ENCODE peak calls at places on chromosomes 16 and 17, in five cellular contexts. W, I, E, M and T are unnamed samples.

GRCh38 chr17:13792314-13792713 is 190.6 kb upstream of the HS3ST3A1 start:
- DNase-seq in W (no peak), I (peak; percentile 34), E (no peak), M (no peak), T (no peak)

GRCh38 chr17:51540151-51540550 is 279.8 kb downstream of the UTP18 start:
- DNase-seq in W (no peak), I (no peak), E (no peak), M (no peak), T (peak; percentile 15)

GRCh38 chr17:27848941-27849340 is 44.2 kb downstream of the LYRM9 start:
- DNase-seq in W (no peak), I (no peak), E (no peak), M (no peak), T (no peak)

GRCh38 chr16:81071816-81072215 is 5.2 kb downstream of the C16orf46 start:
- DNase-seq in W (no peak), I (peak; percentile 12), E (peak; percentile 65), M (no peak), T (peak; percentile 63)

GRCh38 chr17:4509402-4509801 is 10.7 kb downstream of the SPNS2 start:
- DNase-seq in W (peak; percentile 4), I (no peak), E (no peak), M (no peak), T (no peak)

GRCh38 chr17:32870969-32871368 is 6.0 kb downstream of the MYO1D start:
- DNase-seq in W (no peak), I (no peak), E (no peak), M (no peak), T (no peak)

GRCh38 chr16:69176033-69176780 is 10.8 kb upstream of the SNTB2 start:
- DNase-seq in W (no peak), I (peak; percentile 79), E (no peak), M (no peak), T (no peak)

GRCh38 chr17:77645441-77646430 is 312.8 kb upstream of the TNRC6C start:
- DNase-seq in W (no peak), I (no peak), E (no peak), M (no peak), T (no peak)

GRCh38 chr16:27867122-27868110 is 196.1 kb downstream of the GSG1L start:
- DNase-seq in W (no peak), I (peak; percentile 51), E (peak; percentile 99), M (peak; percentile 92), T (peak; percentile 78)

GRCh38 chr16:70573451-70574121 is 50.0 kb downstream of the SF3B3 start:
- DNase-seq in W (no peak), I (peak; percentile 97), E (no peak), M (no peak), T (peak; percentile 35)

DNA sequence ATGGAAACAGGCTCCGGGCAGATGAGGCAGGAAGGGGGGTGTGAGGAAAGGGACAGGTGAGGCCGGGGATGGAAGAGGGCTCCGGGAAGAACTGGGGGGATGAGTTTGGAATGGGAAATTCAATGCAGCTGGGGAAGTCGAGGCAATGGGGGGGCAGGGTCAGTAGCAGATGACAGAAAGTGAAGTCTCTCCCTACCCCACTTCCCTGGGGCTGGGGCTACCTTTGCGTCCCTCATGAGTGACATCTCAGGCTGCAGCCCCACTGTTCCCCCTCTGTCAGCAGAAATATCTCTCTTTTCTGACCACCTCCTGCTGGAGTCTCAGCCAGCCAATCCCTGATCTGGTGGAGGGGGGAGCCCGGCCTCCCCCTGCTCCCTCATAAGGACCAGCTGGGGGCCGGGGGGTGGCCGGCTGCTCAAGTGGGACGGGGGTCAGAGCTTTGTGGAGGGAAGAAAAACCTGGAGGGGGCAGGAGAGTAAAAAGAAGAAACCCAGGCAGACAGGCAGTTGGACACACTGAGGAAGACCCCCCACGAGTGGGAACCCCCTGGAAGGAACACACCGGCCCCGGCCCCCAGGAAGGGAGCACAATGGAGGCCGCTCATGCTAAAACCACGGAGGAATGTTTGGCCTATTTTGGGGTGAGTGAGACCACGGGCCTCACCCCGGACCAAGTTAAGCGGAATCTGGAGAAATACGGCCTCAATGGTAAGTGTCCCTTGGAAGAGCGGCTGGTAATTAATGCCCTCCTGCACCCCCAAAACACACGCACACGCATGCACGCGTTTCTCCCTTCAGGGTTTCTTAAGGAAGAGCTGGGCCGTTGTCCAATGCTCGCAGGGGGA is at the start of gene ATP2A1:
- DNase-seq in W (no peak), I (no peak), E (peak; percentile 16), M (no peak), T (no peak)
- TF ChIP-seq MXI1 in W (no peak), I (no peak), E (no peak), M (no peak), T (no peak)

DNA sequence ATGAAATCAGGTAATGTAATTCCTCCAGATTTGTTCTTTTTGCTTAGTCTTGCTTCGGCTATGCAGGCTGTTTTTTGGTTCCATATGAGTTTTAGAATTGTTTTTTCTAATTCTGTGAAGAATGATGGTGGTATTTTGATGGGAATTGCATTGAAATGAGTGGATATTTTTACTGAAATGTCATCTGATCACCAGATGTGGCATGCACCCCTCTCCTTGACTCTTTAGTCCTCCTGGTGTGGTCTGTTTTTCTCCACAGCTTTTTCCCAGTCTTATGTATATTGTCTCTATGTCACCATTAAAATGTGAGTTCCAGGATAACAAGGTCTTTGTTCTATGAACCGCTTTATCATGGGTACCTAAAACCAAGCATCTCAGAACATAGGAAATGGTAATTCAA is 172.3 kb downstream of the RPTOR start:
- DNase-seq in W (no peak), I (peak; percentile 58), E (no peak), M (no peak), T (no peak)
- TF ChIP-seq MXI1 in W (no peak), I (no peak), E (no peak), M (no peak), T (no peak)

DNA sequence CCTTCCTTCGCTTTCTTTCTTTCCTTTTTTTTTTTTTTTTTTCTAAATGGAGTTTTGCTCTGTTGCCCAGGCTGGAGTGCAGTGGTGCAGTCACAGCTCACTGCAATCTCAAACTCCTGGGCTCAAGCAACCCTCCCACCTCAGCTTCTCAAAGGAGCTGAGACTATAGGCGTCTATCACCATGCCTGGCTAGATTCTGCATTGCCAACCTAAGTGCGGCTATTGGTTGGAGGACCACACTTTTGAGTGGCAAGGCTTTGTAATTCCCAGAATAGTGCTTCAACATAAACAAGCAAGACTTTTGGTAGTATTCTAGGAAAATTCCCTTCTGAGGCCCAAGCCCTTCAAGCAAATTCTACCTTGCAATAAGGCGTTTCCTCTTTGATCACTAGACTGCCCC is 107.8 kb downstream of the YPEL2 start:
- DNase-seq in W (no peak), I (no peak), E (no peak), M (no peak), T (no peak)
- TF ChIP-seq MXI1 in W (no peak), I (no peak), E (no peak), M (no peak), T (no peak)

GRCh38 chr17:45092932-45093430 is 31.9 kb downstream of the NMT1 start:
- DNase-seq in W (no peak), I (peak; percentile 99), E (no peak), M (no peak), T (peak; percentile 82)
- TF ChIP-seq MXI1 in W (no peak), I (peak; percentile 90), E (no peak), M (no peak), T (peak; percentile 70)

GRCh38 chr17:58277726-58278595 is 2.8 kb downstream of the MPO start:
- DNase-seq in W (no peak), I (no peak), E (peak; percentile 5), M (peak; percentile 40), T (no peak)
- TF ChIP-seq MXI1 in W (no peak), I (no peak), E (no peak), M (no peak), T (no peak)